ENCODE peak calls at places on chromosomes 13 and 19, in four cellular contexts. V is mucosa of descending colon, S is heart right ventricle, W is cardiac muscle cell. K is an unnamed sample.

GRCh38 chr13:78806457-78806856 is 147.5 kb upstream of the OBI1 start:
- DNase-seq in V (no peak), S (no peak), W (peak), K (no peak)

GRCh38 chr19:1270168-1270853 is 1.2 kb downstream of the CIRBP start:
- DNase-seq in V (no peak), S (no peak), W (no peak), K (no peak)

GRCh38 chr13:112693831-112694497 is 4.1 kb downstream of the ATP11A start:
- DNase-seq in V (no peak), S (no peak), W (peak), K (no peak)

GRCh38 chr19:3725640-3726310 is 17.6 kb downstream of the TJP3 start:
- DNase-seq in V (peak), S (no peak), W (peak), K (no peak)

GRCh38 chr13:99331881-99332293 is 24.7 kb upstream of the GPR183 start:
- DNase-seq in V (no peak), S (no peak), W (no peak), K (no peak)

GRCh38 chr13:39684531-39685137 is 29.2 kb downstream of the COG6 start:
- DNase-seq in V (no peak), S (no peak), W (peak), K (peak)

GRCh38 chr13:43584711-43585110 is 202.1 kb downstream of the ENOX1 start:
- DNase-seq in V (no peak), S (no peak), W (no peak), K (no peak)

GRCh38 chr13:43894438-43894837 is 14.7 kb downstream of the LACC1 start:
- DNase-seq in V (no peak), S (no peak), W (no peak), K (no peak)

GRCh38 chr13:68984688-68985319 is 1122.8 kb upstream of the ATXN8OS start:
- DNase-seq in V (peak), S (peak), W (no peak), K (no peak)

GRCh38 chr19:18762125-18763023 is 28.7 kb downstream of the COMP start:
- DNase-seq in V (peak), S (peak), W (peak), K (peak)

GRCh38 chr19:19909654-19910053 is 8.9 kb downstream of the ZNF93 start:
- DNase-seq in V (no peak), S (no peak), W (no peak), K (no peak)

GRCh38 chr19:43570174-43570791 is 5.0 kb downstream of the XRCC1 start:
- DNase-seq in V (no peak), S (no peak), W (no peak), K (no peak)

GRCh38 chr13:30744056-30744684 is 8.8 kb downstream of the ALOX5AP start:
- DNase-seq in V (peak), S (no peak), W (no peak), K (no peak)

GRCh38 chr19:20397292-20397691 is 168.3 kb downstream of the ZNF737 start:
- DNase-seq in V (no peak), S (no peak), W (no peak), K (no peak)

GRCh38 chr13:77544365-77544764 is 8.9 kb downstream of the SCEL start:
- DNase-seq in V (no peak), S (peak), W (peak), K (no peak)

GRCh38 chr13:32427852-32428580 is at the start of gene N4BP2L1:
- DNase-seq in V (peak), S (peak), W (peak), K (no peak)

GRCh38 chr19:38478273-38478971 is 44.9 kb downstream of the RYR1 start:
- DNase-seq in V (no peak), S (no peak), W (peak), K (no peak)

GRCh38 chr19:18274303-18274775 is at the start of gene IQCN:
- DNase-seq in V (peak), S (no peak), W (peak), K (no peak)

GRCh38 chr13:45784755-45785675 is 66.5 kb downstream of the SIAH3 start:
- DNase-seq in V (no peak), S (no peak), W (no peak), K (no peak)

GRCh38 chr19:40762754-40763153 is 11.8 kb downstream of the SNRPA start:
- DNase-seq in V (no peak), S (no peak), W (no peak), K (no peak)

GRCh38 chr19:12784871-12785430 is 6.3 kb upstream of the JUNB start:
- DNase-seq in V (no peak), S (no peak), W (peak), K (no peak)

GRCh38 chr19:31066385-31066784 is 282.9 kb downstream of the TSHZ3 start:
- DNase-seq in V (no peak), S (no peak), W (peak), K (peak)

GRCh38 chr19:41323430-41324125 is 13.6 kb downstream of the CCDC97 start:
- DNase-seq in V (peak), S (peak), W (peak), K (peak)

GRCh38 chr13:102236341-102236740 is 165.5 kb downstream of the FGF14 start:
- DNase-seq in V (no peak), S (no peak), W (no peak), K (no peak)

GRCh38 chr13:34867590-34867989 is 74.5 kb upstream of the NBEA start:
- DNase-seq in V (no peak), S (no peak), W (peak), K (peak)

GRCh38 chr19:58021541-58022282 is 12.1 kb upstream of the ZSCAN1 start:
- DNase-seq in V (no peak), S (no peak), W (peak), K (no peak)

GRCh38 chr13:102774210-102774560 is 599 bp upstream of the TEX30 start:
- DNase-seq in V (peak), S (peak), W (no peak), K (no peak)

GRCh38 chr19:33758541-33759013 is 38.1 kb upstream of the KCTD15 start:
- DNase-seq in V (no peak), S (no peak), W (no peak), K (no peak)

GRCh38 chr13:91122766-91123165 is 224.7 kb upstream of the MIR17HG start:
- DNase-seq in V (no peak), S (no peak), W (no peak), K (no peak)

GRCh38 chr13:26449063-26449848 is 108.2 kb upstream of the WASF3 start:
- DNase-seq in V (no peak), S (no peak), W (no peak), K (no peak)

GRCh38 chr13:32224916-32225315 is 90.2 kb downstream of the ZAR1L start:
- DNase-seq in V (no peak), S (no peak), W (no peak), K (no peak)

GRCh38 chr13:31781064-31781463 is 41.7 kb downstream of the RXFP2 start:
- DNase-seq in V (no peak), S (no peak), W (no peak), K (no peak)

DNA sequence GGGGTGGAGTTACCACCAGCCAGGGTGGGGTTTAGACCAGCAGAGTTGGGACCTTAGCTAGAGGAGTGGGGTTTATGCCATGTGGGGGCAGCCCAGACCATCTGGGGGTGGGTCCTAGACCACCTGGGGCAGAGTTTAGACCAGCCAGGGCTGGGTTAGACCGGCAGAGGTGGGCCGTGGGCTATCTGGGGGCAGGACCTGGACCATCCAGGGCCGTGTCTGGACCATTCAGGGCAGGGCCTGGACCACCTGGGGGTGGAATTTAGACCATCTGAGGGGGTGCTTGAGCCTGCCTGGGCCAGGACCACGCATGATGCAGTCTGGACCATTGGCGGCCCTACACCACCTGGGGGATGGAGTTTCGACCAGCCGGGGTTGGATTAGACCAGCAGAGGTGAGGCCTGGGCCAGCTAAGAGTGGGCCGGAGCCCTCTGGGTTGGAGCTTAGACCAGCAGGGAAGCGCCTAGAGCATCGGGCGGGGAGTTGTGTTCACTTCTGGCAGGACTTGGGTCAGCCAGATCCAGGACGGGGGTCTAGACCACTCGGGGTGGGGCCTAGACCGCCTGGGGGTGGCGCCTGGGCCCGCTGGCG is 9.9 kb upstream of the CACNG6 start:
- DNase-seq in V (no peak), S (no peak), W (no peak), K (no peak)
- H3K4me3 ChIP-seq in V (no peak), S (no peak), W (no peak), K (no peak)

DNA sequence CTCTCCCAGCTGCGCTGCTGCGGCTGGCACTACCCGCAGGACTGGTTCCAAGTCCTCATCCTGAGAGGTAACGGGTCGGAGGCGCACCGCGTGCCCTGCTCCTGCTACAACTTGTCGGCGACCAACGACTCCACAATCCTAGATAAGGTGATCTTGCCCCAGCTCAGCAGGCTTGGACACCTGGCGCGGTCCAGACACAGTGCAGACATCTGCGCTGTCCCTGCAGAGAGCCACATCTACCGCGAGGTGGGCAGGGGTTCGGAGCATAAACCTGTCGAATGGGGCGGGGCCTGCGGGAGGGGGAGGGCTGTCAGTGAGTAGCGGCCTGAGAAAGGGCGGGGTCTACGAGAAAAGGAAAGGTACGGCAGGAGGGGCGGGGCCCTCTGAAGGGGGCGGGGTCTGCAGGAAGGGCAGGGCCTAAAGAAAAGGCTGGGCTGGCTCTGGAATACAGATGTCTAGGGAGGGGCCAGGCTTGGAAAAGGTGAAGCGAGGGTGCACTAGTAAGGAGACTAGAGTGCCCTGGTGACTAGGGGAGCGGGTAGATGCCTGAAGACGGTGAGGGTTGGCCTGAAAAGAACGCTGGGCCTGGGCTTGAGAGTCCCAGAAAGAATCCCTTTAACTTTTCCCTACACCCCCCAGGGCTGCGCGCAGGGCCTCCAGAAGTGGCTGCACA is 3.6 kb downstream of the CD37 start:
- DNase-seq in V (peak), S (peak), W (peak), K (no peak)
- H3K4me3 ChIP-seq in V (no peak), S (no peak), W (peak), K (peak)

GRCh38 chr19:13865243-13865577 is 11.7 kb upstream of the NANOS3 start:
- DNase-seq in V (no peak), S (no peak), W (no peak), K (no peak)

GRCh38 chr19:13864223-13864512 is 12.8 kb upstream of the NANOS3 start:
- DNase-seq in V (no peak), S (no peak), W (no peak), K (no peak)

GRCh38 chr19:13866463-13867046 is 10.4 kb upstream of the NANOS3 start:
- DNase-seq in V (no peak), S (no peak), W (no peak), K (no peak)

GRCh38 chr19:13865578-13866462 is 11.1 kb upstream of the NANOS3 start:
- DNase-seq in V (no peak), S (no peak), W (peak), K (no peak)

GRCh38 chr19:13864513-13865242 is 12.3 kb upstream of the NANOS3 start:
- DNase-seq in V (no peak), S (no peak), W (no peak), K (no peak)
- H3K4me3 ChIP-seq in V (no peak), S (no peak), W (peak), K (peak)

GRCh38 chr19:14472202-14472961 is 2.8 kb downstream of the PTGER1 start:
- DNase-seq in V (peak), S (peak), W (peak), K (no peak)
- H3K4me3 ChIP-seq in V (no peak), S (no peak), W (peak), K (no peak)

GRCh38 chr19:7262470-7262869 is 31.7 kb downstream of the INSR start:
- DNase-seq in V (no peak), S (no peak), W (no peak), K (no peak)

GRCh38 chr19:7265963-7266362 is 28.3 kb downstream of the INSR start:
- DNase-seq in V (no peak), S (no peak), W (no peak), K (no peak)

GRCh38 chr19:7263066-7263465 is 31.1 kb downstream of the INSR start:
- DNase-seq in V (no peak), S (no peak), W (no peak), K (no peak)

GRCh38 chr19:7264858-7265257 is 29.4 kb downstream of the INSR start:
- DNase-seq in V (no peak), S (no peak), W (no peak), K (no peak)

DNA sequence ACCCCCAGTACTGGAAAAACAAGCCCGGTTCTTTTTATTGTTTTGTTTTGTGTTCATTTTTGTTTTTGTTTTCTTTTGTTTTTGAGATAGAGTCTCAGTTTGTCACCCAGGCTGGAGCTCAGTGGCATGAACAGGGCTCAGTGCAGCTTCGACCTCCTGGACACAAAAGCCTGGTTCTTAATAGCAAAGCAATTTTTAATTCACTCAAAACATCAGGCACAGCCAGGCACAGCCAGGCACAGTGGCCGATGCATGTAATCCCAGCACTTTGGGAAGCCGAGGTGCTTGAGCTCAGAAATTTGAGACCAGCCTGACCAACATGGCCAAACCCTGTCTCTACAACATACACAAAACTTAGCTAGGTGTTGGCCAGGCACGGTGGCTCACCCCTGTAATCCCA is 30.7 kb downstream of the INSR start:
- DNase-seq in V (no peak), S (no peak), W (no peak), K (peak)
- H3K4me3 ChIP-seq in V (no peak), S (no peak), W (no peak), K (no peak)

GRCh38 chr13:21142766-21143165 is 33.6 kb downstream of the SKA3 start:
- DNase-seq in V (no peak), S (no peak), W (no peak), K (no peak)
- H3K4me3 ChIP-seq in V (no peak), S (no peak), W (no peak), K (no peak)

DNA sequence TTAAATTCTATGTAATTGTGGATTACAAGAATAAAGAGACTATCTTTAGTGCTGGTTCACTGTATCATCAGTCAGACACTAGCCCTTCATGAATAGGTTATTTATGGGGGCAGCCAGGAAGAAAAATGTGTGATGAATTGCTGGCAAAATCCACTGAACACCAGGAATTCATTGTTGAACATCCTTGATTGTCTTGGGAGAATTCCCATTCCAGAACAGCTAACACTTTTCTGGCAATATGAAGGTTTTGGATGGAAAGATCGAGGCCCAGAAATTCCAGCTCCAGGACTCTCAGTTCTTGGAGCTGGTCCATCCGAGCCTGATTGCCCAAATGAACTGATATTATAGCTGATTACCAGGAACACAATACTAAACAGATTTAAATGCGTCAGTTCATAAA is 11.5 kb upstream of the SPART start:
- DNase-seq in V (no peak), S (no peak), W (peak), K (no peak)
- H3K4me3 ChIP-seq in V (no peak), S (no peak), W (no peak), K (no peak)

DNA sequence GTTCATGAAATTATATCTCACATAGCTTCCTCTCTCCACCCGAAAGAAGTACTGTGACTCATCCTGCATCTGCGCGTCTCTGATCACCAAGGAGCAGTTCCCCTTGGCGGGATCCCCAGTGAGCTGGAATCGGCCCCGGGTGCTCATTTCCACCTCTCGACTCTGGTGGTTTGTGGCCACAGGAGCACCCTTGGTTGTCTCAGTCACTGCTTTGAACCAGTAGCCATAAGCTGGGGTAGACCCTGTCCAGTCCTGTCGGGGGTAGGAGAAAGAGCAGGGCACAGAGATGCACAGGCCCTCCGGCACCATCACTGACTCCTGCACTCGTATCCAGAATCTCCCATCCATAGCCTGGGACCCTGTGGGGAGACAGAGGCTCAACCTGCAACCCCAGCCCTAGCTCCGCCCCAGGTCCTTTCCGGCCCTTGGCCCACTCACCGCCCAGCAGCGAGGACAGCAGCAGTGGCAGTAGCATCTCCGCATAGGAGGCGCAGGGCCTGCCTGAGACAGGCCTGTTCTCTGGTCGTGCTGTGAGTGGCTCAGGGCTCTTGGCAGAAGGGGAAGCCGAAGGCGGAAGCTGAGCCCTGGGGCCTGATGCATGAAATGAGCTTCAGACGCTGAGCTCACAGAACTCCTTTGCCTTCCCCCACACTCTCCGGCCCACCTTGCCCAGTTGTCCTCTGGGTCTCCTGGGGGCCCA is at the start of gene SIGLEC10:
- DNase-seq in V (peak), S (peak), W (peak), K (no peak)
- H3K4me3 ChIP-seq in V (no peak), S (no peak), W (no peak), K (no peak)

GRCh38 chr19:5917431-5918107 is 3.5 kb downstream of the CAPS start:
- DNase-seq in V (no peak), S (no peak), W (no peak), K (no peak)
- H3K4me3 ChIP-seq in V (no peak), S (no peak), W (no peak), K (no peak)

K was measured in retinal pigment epithelial cell.